ENCODE peak calls at places on chromosomes 3 and 15, in seven cellular contexts. One of them, this sample, is unnamed.

GRCh38 chr3:20194793-20195460 is 8.9 kb upstream of the SGO1 start:
- DNase-seq in activated gamma-delta T cell treated with Interleukin-2 at 50 U/mL for 16 hours: no peak
- DNase-seq in A549: no peak
- DNase-seq in NCI-H460: no peak
- DNase-seq in BJ: no peak
- DNase-seq in hippocampal formation: no peak
- DNase-seq in lower lobe of right lung: no peak
- DNase-seq in this sample: no peak

GRCh38 chr15:67249830-67250229 is 4.6 kb downstream of the AAGAB start:
- DNase-seq in activated gamma-delta T cell treated with Interleukin-2 at 50 U/mL for 16 hours: no peak
- DNase-seq in A549: no peak
- DNase-seq in NCI-H460: no peak
- DNase-seq in BJ: no peak
- DNase-seq in hippocampal formation: no peak
- DNase-seq in lower lobe of right lung: no peak
- DNase-seq in this sample: no peak

GRCh38 chr3:181824961-181825360 is 113.2 kb downstream of the SOX2 start:
- DNase-seq in activated gamma-delta T cell treated with Interleukin-2 at 50 U/mL for 16 hours: no peak
- DNase-seq in A549: no peak
- DNase-seq in NCI-H460: no peak
- DNase-seq in BJ: no peak
- DNase-seq in hippocampal formation: no peak
- DNase-seq in lower lobe of right lung: no peak
- DNase-seq in this sample: no peak

GRCh38 chr3:112818289-112818688 is 28.4 kb downstream of the CD200R1L start:
- DNase-seq in activated gamma-delta T cell treated with Interleukin-2 at 50 U/mL for 16 hours: no peak
- DNase-seq in A549: no peak
- DNase-seq in NCI-H460: no peak
- DNase-seq in BJ: peak; percentile 35
- DNase-seq in hippocampal formation: no peak
- DNase-seq in lower lobe of right lung: no peak
- DNase-seq in this sample: no peak

GRCh38 chr15:76401285-76401684 is 64.7 kb downstream of the ISL2 start:
- DNase-seq in activated gamma-delta T cell treated with Interleukin-2 at 50 U/mL for 16 hours: no peak
- DNase-seq in A549: peak; percentile 12
- DNase-seq in NCI-H460: no peak
- DNase-seq in BJ: no peak
- DNase-seq in hippocampal formation: no peak
- DNase-seq in lower lobe of right lung: no peak
- DNase-seq in this sample: no peak

GRCh38 chr3:99637381-99638111 is 848 bp upstream of the COL8A1 start:
- DNase-seq in activated gamma-delta T cell treated with Interleukin-2 at 50 U/mL for 16 hours: no peak
- DNase-seq in A549: no peak
- DNase-seq in NCI-H460: no peak
- DNase-seq in BJ: peak; percentile 50
- DNase-seq in hippocampal formation: peak; percentile 3
- DNase-seq in lower lobe of right lung: no peak
- DNase-seq in this sample: no peak

GRCh38 chr3:143963946-143964345 is 7.7 kb upstream of the DIPK2A start:
- DNase-seq in activated gamma-delta T cell treated with Interleukin-2 at 50 U/mL for 16 hours: no peak
- DNase-seq in A549: no peak
- DNase-seq in NCI-H460: no peak
- DNase-seq in BJ: no peak
- DNase-seq in hippocampal formation: no peak
- DNase-seq in lower lobe of right lung: no peak
- DNase-seq in this sample: no peak

GRCh38 chr3:131349946-131350347 is 31.6 kb upstream of the NUDT16 start:
- DNase-seq in activated gamma-delta T cell treated with Interleukin-2 at 50 U/mL for 16 hours: no peak
- DNase-seq in A549: peak; percentile 42
- DNase-seq in NCI-H460: peak; percentile 40
- DNase-seq in BJ: peak; percentile 66
- DNase-seq in hippocampal formation: no peak
- DNase-seq in lower lobe of right lung: no peak
- DNase-seq in this sample: peak; percentile 60

GRCh38 chr3:125585595-125586223 is 9.6 kb downstream of the OSBPL11 start:
- DNase-seq in activated gamma-delta T cell treated with Interleukin-2 at 50 U/mL for 16 hours: peak; percentile 30
- DNase-seq in A549: peak; percentile 64
- DNase-seq in NCI-H460: peak; percentile 55
- DNase-seq in BJ: peak; percentile 15
- DNase-seq in hippocampal formation: peak; percentile 41
- DNase-seq in lower lobe of right lung: no peak
- DNase-seq in this sample: peak; percentile 67

GRCh38 chr3:47681016-47681415 is 100.7 kb downstream of the SMARCC1 start:
- DNase-seq in activated gamma-delta T cell treated with Interleukin-2 at 50 U/mL for 16 hours: no peak
- DNase-seq in A549: no peak
- DNase-seq in NCI-H460: no peak
- DNase-seq in BJ: no peak
- DNase-seq in hippocampal formation: no peak
- DNase-seq in lower lobe of right lung: no peak
- DNase-seq in this sample: no peak